ENCODE peak calls at places on chromosomes 6 and 20, in six cellular contexts. W is HepG2, R is SK-N-SH, J is endothelial cell of umbilical vein, B is GM12878, U is fibroblast of lung. F is an unnamed sample.

GRCh38 chr6:43391448-43392031 is 22.1 kb upstream of the ZNF318 start:
- DNase-seq in W (no peak), R (peak; percentile 25), J (no peak), B (no peak), U (peak; percentile 28), F (peak; percentile 21)

GRCh38 chr6:7880718-7881107 is 29.9 kb downstream of the TXNDC5 start:
- DNase-seq in W (no peak), R (no peak), J (no peak), B (no peak), U (no peak), F (no peak)

GRCh38 chr6:136738178-136739057 is 53.9 kb downstream of the MAP3K5 start:
- DNase-seq in W (no peak), R (no peak), J (peak; percentile 46), B (no peak), U (peak; percentile 45), F (peak; percentile 35)

GRCh38 chr6:133240511-133241087 is 558 bp upstream of the EYA4 start:
- DNase-seq in W (no peak), R (peak; percentile 53), J (no peak), B (no peak), U (peak; percentile 26), F (peak; percentile 4)

GRCh38 chr6:44960898-44961297 is 367.2 kb upstream of the RUNX2 start:
- DNase-seq in W (peak; percentile 53), R (no peak), J (peak; percentile 51), B (peak; percentile 20), U (peak; percentile 8), F (no peak)

GRCh38 chr6:108242259-108242658 is 18.6 kb downstream of the SNX3 start:
- DNase-seq in W (no peak), R (no peak), J (no peak), B (no peak), U (no peak), F (no peak)

GRCh38 chr6:116971959-116972358 is 94.9 kb downstream of the RFX6 start:
- DNase-seq in W (peak; percentile 68), R (peak; percentile 15), J (peak; percentile 37), B (no peak), U (peak; percentile 23), F (peak; percentile 3)

GRCh38 chr6:16243664-16244063 is 5.3 kb downstream of the GMPR start:
- DNase-seq in W (no peak), R (no peak), J (no peak), B (no peak), U (no peak), F (no peak)

GRCh38 chr6:116398366-116399005 is 27.7 kb downstream of the DSE start:
- DNase-seq in W (no peak), R (no peak), J (peak; percentile 50), B (no peak), U (peak; percentile 70), F (peak; percentile 66)

GRCh38 chr6:11772109-11772830 is 6.3 kb downstream of the ADTRP start:
- DNase-seq in W (no peak), R (no peak), J (peak; percentile 60), B (no peak), U (peak; percentile 99), F (peak; percentile 99)

GRCh38 chr6:163782436-163783003 is 368.0 kb downstream of the QKI start:
- DNase-seq in W (no peak), R (no peak), J (no peak), B (peak; percentile 25), U (no peak), F (no peak)

GRCh38 chr6:144285798-144286502 is 815 bp downstream of the UTRN start:
- DNase-seq in W (peak; percentile 24), R (peak; percentile 32), J (peak; percentile 74), B (no peak), U (peak; percentile 62), F (peak; percentile 39)

GRCh38 chr6:10478187-10479040 is 42.7 kb upstream of the GCNT2 start:
- DNase-seq in W (peak; percentile 58), R (peak; percentile 62), J (peak; percentile 52), B (no peak), U (peak; percentile 28), F (peak; percentile 18)

GRCh38 chr20:10984294-10984693 is 310.5 kb upstream of the JAG1 start:
- DNase-seq in W (no peak), R (no peak), J (no peak), B (no peak), U (no peak), F (no peak)

GRCh38 chr20:5864873-5865582 is 85.3 kb downstream of the TRMT6 start:
- DNase-seq in W (no peak), R (no peak), J (peak; percentile 76), B (no peak), U (peak; percentile 66), F (peak; percentile 60)

GRCh38 chr20:40860487-40860902 is 168.1 kb upstream of the TOP1 start:
- DNase-seq in W (no peak), R (no peak), J (no peak), B (no peak), U (peak; percentile 86), F (peak; percentile 86)

DNA sequence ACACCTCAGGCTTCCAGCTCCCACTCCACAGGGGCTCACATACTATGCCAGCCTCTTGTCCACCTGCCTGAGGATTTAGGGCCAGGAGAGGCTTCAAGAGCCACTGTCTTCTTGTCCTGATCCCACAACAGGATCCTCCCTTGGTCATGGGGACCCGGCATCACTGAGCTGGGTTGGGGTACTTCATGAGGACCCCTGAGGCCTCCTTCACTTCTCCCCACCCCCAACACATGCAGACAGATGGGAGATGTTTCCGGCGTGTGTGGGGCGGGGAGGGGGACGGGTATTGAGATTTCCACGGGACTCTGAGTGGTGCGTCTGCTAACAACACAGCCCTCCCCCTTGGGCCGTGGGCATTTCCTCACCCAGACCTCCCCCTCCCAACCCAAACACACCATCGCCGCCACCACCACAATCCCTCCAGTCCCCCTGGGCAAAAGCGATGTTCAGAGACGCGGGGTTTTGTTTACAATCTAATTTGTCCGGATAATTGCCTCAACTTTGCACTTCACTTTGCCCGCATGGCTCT is 943 bp upstream of the FOXP4 start:
- DNase-seq in W (no peak), R (no peak), J (no peak), B (no peak), U (no peak), F (no peak)
- H2AFZ ChIP-seq in W (no peak overlapping the region), R (peak overlapping the region; percentile 69), J (peak overlapping the region; percentile 96), B (peak overlapping the region; percentile 92), U (peak overlapping the region; percentile 28), F (peak overlapping the region; percentile 86)

DNA sequence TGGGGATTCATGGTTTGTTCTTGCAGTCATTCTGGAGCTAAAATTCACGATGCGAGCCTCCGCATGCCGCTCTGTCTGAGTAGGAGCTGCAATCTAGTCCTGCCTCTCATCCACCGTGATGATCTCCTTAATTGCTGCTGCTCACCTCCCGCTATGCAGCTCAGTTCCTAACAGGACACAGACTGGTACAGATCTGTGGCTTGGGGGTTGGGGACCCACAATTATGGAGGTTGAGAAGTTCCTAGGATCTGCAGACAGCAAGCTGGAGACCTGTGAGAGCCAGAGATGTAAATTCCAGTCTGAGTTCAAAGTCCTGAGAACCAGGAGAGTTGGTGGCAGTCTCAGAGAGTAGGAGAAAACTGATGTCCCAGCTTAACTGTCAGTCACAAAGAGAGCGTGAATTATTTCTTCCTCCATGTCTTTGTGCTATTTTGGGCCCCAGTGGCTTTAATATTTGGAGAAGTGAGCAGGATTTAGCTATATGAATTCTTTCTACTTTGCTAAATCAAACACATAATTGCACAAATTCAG is 378.7 kb upstream of the MAN1A1 start:
- DNase-seq in W (peak; percentile 24), R (no peak), J (no peak), B (no peak), U (no peak), F (no peak)
- H2AFZ ChIP-seq in W (peak overlapping the region; percentile 57), R (no peak overlapping the region), J (no peak overlapping the region), B (no peak overlapping the region), U (no peak overlapping the region), F (no peak overlapping the region)

GRCh38 chr6:33432546-33432945 is 12.7 kb downstream of the SYNGAP1 start:
- DNase-seq in W (no peak), R (peak; percentile 15), J (no peak), B (no peak), U (no peak), F (no peak)
- H2AFZ ChIP-seq in W (no peak overlapping the region), R (no peak overlapping the region), J (no peak overlapping the region), B (peak overlapping the region; percentile 33), U (no peak overlapping the region), F (no peak overlapping the region)

GRCh38 chr20:47318596-47319516 is 37.6 kb downstream of the ZMYND8 start:
- DNase-seq in W (peak; percentile 62), R (peak; percentile 42), J (peak; percentile 79), B (no peak), U (peak; percentile 75), F (peak; percentile 66)
- H2AFZ ChIP-seq in W (no peak overlapping the region), R (no peak overlapping the region), J (no peak overlapping the region), B (no peak overlapping the region), U (no peak overlapping the region), F (peak overlapping the region; percentile 20)

DNA sequence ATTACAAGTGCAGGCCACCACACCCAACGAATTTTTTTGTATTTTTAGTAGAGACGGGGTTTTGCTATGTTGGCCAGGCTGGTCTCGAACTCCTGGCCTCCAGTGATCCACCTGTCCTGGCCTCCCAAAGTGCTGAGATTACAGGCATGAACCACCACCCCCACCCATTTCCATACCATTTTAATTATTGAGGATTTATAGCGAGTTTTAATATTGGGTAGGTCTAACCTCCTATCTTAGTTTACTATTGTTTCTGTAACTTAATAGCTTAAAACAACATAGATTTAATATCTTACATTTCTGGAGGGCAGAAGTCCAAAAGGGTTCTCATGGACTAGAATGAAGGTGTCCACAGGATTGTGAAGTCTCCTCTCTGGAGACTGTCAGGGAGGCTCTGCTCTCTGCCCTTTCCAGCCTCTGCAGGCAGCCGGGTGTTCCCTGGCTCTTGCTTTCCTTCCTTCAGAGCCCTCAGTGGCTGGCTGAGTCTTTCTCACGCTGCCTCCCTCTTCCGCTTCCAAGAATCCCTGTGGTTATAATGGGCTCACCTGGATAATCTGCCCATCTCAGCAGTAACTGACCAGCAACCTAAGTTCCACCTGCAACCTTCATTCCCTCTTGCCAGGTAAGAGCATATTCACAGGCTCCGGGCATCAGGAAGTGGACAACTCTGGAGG is 18.6 kb upstream of the BCAS4 start:
- DNase-seq in W (no peak), R (no peak), J (no peak), B (no peak), U (no peak), F (no peak)
- H2AFZ ChIP-seq in W (no peak overlapping the region), R (no peak overlapping the region), J (no peak overlapping the region), B (no peak overlapping the region), U (no peak overlapping the region), F (no peak overlapping the region)

GRCh38 chr6:68127066-68127465 is 508.0 kb upstream of the ADGRB3 start:
- DNase-seq in W (no peak), R (no peak), J (no peak), B (no peak), U (no peak), F (no peak)
- H2AFZ ChIP-seq in W (no peak overlapping the region), R (no peak overlapping the region), J (no peak overlapping the region), B (no peak overlapping the region), U (no peak overlapping the region), F (no peak overlapping the region)

DNA sequence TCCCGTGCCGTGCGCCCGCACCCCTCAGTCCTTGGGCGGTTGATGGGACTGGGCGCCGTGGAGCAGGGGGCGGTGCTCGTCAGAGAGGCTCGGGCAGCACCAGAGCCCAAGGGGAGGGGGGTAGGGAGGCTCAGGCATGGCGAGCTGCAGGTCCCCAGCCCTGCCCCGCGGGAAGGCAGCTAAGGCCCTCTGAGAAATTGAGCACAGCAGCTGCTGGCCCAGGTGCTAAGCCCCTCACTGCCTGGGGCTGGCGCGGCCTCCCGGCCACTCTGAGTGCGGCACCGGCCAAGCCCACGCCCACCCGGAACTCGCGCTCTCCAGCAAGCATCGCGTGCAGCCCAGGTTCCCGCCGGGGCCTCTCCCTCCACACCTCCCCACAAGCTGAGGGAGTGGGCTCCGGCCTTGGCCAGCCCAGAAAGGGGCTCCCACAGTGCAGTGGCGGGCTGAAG is 16.4 kb downstream of the SOX4 start:
- DNase-seq in W (no peak), R (no peak), J (no peak), B (no peak), U (no peak), F (no peak)
- H2AFZ ChIP-seq in W (no peak overlapping the region), R (no peak overlapping the region), J (no peak overlapping the region), B (no peak overlapping the region), U (no peak overlapping the region), F (no peak overlapping the region)

GRCh38 chr6:167856999-167857660 is 30.4 kb downstream of the AFDN start:
- DNase-seq in W (peak; percentile 22), R (no peak), J (peak; percentile 68), B (peak; percentile 28), U (peak; percentile 64), F (peak; percentile 54)
- H2AFZ ChIP-seq in W (no peak overlapping the region), R (peak overlapping the region; percentile 24), J (no peak overlapping the region), B (no peak overlapping the region), U (peak overlapping the region; percentile 35), F (no peak overlapping the region)

F was measured in astrocyte.